ENCODE peak calls at places on chromosomes 6 and 20, in four cellular contexts. F, I, X and B are unnamed samples.

GRCh38 chr20:2446845-2447244 is 23.7 kb downstream of the SNRPB start:
- DNase-seq in F (no peak), I (no peak), X (no peak), B (no peak)

GRCh38 chr20:62776692-62777527 is 19.4 kb upstream of the MRGBP start:
- DNase-seq in F (peak), X (no peak), I (peak), B (peak)

GRCh38 chr6:27814665-27815424 is 97.4 kb downstream of the OR2B2 start:
- DNase-seq in F (peak), X (peak), I (peak), B (peak)

GRCh38 chr6:9140861-9141534 is 705.7 kb upstream of the SLC35B3 start:
- DNase-seq in F (no peak), X (peak), I (no peak), B (no peak)

GRCh38 chr6:75602164-75602896 is 650 bp downstream of the SENP6 start:
- DNase-seq in X (peak), I (peak), F (peak), B (peak)

GRCh38 chr6:97394160-97394748 is 111.2 kb upstream of the MMS22L start:
- DNase-seq in F (peak), X (peak), I (peak), B (peak)

GRCh38 chr6:166597711-166598440 is 11.4 kb upstream of the RAMACL start:
- DNase-seq in F (no peak), X (no peak), I (no peak), B (no peak)

GRCh38 chr20:31666258-31667042 is 28.7 kb downstream of the COX4I2 start:
- DNase-seq in I (no peak), F (no peak), X (no peak), B (no peak)

GRCh38 chr6:83928286-83928685 is 68.8 kb downstream of the CYB5R4 start:
- DNase-seq in I (peak), F (no peak), X (no peak), B (no peak)

GRCh38 chr6:100479180-100480035 is 14.7 kb upstream of the SIM1 start:
- DNase-seq in I (peak), X (no peak), F (peak), B (no peak)

GRCh38 chr6:3200682-3201081 is 26.8 kb downstream of the TUBB2B start:
- DNase-seq in F (no peak), X (no peak), I (no peak), B (no peak)

GRCh38 chr6:78810146-78810545 is 57.2 kb upstream of the IRAK1BP1 start:
- DNase-seq in X (peak), F (peak), I (peak), B (peak)

GRCh38 chr20:19786311-19786710 is 28.3 kb downstream of the RIN2 start:
- DNase-seq in X (no peak), I (no peak), F (no peak), B (no peak)

GRCh38 chr6:11251553-11252358 is 19.3 kb upstream of the NEDD9 start:
- DNase-seq in X (no peak), F (no peak), I (no peak), B (no peak)

GRCh38 chr6:43682724-43683429 is 4.7 kb downstream of the MRPS18A start:
- DNase-seq in I (no peak), F (no peak), X (no peak), B (no peak)

GRCh38 chr6:111788779-111789276 is 84.4 kb downstream of the FYN start:
- DNase-seq in X (no peak), I (no peak), F (no peak), B (no peak)

GRCh38 chr20:45508068-45508886 is 7.1 kb downstream of the SPINT3 start:
- DNase-seq in I (peak), X (no peak), F (no peak), B (no peak)

GRCh38 chr20:60512436-60512835 is 554.2 kb downstream of the CDH26 start:
- DNase-seq in F (no peak), X (no peak), I (no peak), B (no peak)

GRCh38 chr6:167687035-167687720 is 139.5 kb upstream of the AFDN start:
- DNase-seq in F (no peak), X (no peak), I (no peak), B (no peak)

GRCh38 chr6:129667621-129668020 is 42.4 kb downstream of the ARHGAP18 start:
- DNase-seq in I (no peak), F (no peak), X (peak), B (no peak)

GRCh38 chr6:17385660-17386059 is 7.7 kb upstream of the CAP2 start:
- DNase-seq in X (no peak), F (no peak), I (no peak), B (no peak)

GRCh38 chr6:149995235-149995750 is 30.0 kb downstream of the RAET1L start:
- DNase-seq in X (no peak), F (no peak), I (no peak), B (no peak)

DNA sequence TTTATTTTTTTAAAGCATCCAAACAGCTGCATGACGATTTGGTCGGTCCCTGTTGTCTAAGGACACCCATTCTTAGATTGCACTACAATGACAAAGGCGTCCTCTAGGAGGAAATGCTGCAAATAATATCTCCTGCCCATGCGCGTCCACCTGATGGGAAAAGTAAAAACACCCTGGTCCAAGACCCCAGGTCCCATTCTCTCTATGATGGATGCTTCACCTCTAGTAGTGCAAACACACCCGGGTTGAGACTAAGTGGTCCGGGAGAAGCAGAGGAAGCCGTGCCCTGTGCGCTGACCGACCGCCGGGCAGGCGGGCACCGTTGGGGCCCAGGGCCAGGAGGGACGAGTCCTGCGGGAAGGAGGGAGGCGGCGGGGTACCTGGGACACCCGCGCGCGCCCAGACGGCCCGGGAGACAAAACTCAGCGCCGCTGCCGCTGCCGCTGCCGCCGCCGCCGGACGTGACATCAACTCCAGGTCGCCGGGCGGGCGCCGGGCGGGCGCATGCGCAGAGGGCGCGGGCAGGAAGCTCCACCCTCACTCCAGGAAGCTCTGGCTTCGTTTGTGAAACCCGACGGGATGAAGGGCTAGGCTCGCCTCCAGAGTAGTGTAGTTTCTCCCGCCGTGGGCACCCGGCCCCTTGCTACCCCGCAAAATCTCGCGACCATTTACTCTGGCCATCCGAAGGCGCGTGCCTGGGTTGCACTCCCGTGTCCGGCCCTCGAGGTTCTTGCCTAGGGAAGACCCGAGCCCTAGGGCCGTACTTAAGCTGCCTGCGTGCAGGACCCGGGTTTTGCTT is at the start of gene TBC1D7:
- DNase-seq in I (peak), X (peak), F (peak), B (peak)
- TF ChIP-seq CTCF in I (peak), X (peak), F (peak), B (no peak)

DNA sequence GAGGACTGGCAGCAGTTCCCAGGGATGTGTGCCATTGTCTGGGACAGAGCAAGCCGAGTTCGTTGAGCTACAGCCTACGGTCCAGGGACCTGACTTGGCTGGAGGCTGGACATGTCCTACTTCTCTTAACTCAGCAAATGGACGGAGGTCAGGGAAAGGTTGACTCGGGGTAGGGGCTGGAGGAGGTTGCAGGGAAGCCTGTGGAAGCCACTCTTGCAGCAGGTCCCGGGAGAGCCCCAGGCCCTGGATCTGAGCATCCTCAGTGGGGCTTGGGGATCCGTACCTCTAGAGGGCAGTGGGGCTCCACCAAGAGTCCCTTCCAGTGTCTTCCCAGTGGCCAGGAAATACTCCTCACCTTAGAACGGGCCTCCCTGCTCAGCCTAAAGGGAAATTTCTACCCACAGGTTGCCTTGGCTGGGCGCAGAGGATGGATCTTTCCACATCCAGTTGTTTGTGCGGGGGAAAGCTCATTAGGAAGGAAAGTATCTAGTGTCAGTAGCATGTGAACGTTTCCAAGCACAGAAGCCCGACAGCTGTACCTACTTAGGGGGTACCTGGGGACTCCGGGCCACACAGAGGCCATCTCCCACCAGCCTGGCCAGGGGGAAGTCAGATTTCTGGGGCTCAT is 170.2 kb downstream of the NFATC2 start:
- DNase-seq in X (peak), I (peak), F (peak), B (peak)
- TF ChIP-seq CTCF in X (peak), I (peak), F (peak), B (peak)

DNA sequence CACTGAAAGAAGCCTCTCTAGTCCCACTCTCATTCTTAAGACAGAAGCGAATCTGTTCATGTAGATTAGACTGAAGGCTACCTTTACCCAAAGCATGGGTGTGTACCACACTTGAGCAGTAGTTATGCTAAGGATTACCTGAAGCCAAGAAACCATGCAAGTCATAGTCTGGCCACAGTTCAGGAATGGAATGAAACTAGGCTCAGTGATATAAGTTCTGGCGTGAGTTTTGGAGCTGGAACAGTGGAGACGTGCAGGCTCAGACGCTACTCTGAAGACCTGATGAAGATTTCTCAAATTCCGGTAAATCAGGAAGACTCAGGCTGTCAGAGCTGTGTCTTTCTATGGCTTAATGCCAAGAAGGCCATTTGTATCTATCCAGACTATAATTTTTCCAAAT is 219.9 kb downstream of the HDGFL1 start:
- DNase-seq in I (no peak), F (no peak), X (no peak), B (no peak)
- TF ChIP-seq CTCF in I (no peak), F (no peak), X (no peak), B (no peak)

DNA sequence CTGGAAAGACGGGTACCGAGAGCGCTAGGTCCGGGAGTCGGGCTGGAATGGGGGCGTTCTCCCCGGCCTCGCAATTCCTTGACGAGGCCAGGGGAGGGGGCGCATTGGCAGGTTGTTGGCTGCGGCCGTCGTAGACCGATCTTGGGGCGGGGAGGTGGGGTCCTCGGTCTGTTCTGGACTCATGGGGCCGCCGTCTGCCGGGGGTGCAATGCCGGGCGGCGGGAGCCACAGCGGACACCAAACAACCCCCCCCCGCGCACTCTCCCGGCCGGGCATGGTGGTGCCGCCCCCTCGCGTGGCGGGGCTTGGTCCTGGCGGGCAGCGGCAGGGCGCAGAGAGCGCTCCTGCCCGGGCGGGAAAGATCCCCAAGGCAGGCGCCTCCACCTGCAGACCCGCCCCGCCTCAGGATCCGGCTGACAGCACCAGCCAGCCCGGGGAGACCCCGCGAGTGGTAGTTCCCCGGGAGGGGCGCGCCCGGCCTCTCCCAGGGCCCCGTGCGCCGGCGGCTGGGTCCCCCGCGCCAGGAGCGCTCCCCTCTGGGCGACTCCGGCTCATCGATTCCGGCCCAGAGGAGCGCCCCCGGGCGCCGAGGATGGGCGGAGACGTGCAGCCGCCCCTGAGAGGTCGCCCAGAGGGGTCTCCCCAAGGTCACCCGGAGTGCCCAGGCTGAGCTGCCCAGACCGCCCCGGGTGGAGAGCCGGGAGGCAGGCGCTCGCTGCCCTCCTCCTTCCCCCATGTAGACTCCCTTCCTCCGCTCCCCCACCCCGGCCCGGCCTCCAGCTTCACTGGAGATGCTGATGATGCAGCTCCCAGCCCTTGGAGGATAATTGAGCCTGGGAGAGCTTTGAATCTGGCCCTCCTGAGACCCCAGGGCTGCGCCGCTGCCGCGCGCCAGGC is 709 bp downstream of the PPP1R16B start:
- DNase-seq in F (peak), I (peak), X (no peak), B (peak)
- TF ChIP-seq CTCF in F (peak), I (peak), X (no peak), B (peak)

DNA sequence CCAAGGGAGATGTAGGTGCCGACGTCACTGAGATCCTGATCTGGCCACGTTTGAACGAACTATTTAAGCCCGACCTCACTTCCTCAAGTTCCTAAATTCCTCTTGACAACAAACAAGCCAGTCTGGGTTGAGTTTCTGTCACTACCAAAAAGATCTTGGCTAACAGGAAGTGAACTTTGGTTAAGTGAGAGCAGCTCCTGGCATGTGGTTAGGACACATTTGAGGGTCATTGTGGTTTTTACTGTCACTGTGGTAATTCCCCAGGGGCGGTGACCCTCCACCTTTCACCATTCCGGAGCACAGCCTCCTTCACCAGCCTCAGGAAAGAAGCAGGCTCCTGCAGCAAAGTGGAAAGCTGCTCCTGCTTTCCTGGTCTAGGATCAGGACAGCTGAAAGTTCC is 43.1 kb upstream of the ZNF831 start:
- DNase-seq in X (no peak), I (peak), F (no peak), B (peak)
- TF ChIP-seq CTCF in X (no peak), I (no peak), F (no peak), B (no peak)

GRCh38 chr6:51753635-51754034 is 333.8 kb downstream of the PKHD1 start:
- DNase-seq in F (no peak), X (no peak), I (peak), B (peak)
- TF ChIP-seq CTCF in F (peak), X (no peak), I (peak), B (peak)